ENCODE peak calls at places on chromosomes 5 and 9, in ten cellular contexts. U, P, C, K, E, V, N, B, Y and O are unnamed samples.

GRCh38 chr5:165620394-165620793 is 2115.0 kb downstream of the MAT2B start:
- DNase-seq in B (no peak), P (no peak), Y (peak; percentile 95), K (no peak), N (no peak), E (no peak), V (no peak), C (no peak), U (no peak), O (no peak)

GRCh38 chr5:73764586-73764985 is 138.6 kb downstream of the ARHGEF28 start:
- DNase-seq in K (no peak), V (no peak), U (no peak), P (peak; percentile 68), C (peak; percentile 78), N (peak; percentile 94), E (peak; percentile 70), B (no peak), Y (peak; percentile 73), O (peak; percentile 88)

GRCh38 chr9:7293091-7293490 is 506.5 kb downstream of the DMAC1 start:
- DNase-seq in P (no peak), E (no peak), U (no peak), Y (no peak), V (no peak), C (no peak), N (no peak), K (no peak), B (no peak), O (no peak)

GRCh38 chr9:21993893-21994525 is at the start of gene CDKN2A:
- DNase-seq in E (no peak), N (peak; percentile 59), C (no peak), Y (peak; percentile 62), P (peak; percentile 65), K (peak; percentile 52), U (no peak), B (peak; percentile 84), V (no peak), O (no peak)

GRCh38 chr5:130052752-130053151 is 148.5 kb downstream of the CHSY3 start:
- DNase-seq in C (no peak), V (no peak), B (no peak), P (peak; percentile 37), K (no peak), Y (no peak), U (no peak), N (no peak), E (no peak), O (peak; percentile 29)

GRCh38 chr9:129141066-129142041 is 30.1 kb downstream of the PTPA start:
- DNase-seq in Y (peak; percentile 96), C (no peak), B (no peak), E (peak; percentile 91), U (peak; percentile 91), P (peak; percentile 69), K (no peak), N (peak; percentile 96), V (peak; percentile 75), O (peak; percentile 87)

GRCh38 chr5:111278824-111279504 is 54.8 kb downstream of the CAMK4 start:
- DNase-seq in B (peak; percentile 34), Y (peak; percentile 32), C (peak; percentile 45), E (peak; percentile 51), P (peak; percentile 35), K (peak; percentile 78), U (peak; percentile 67), V (no peak), N (peak; percentile 66), O (peak; percentile 1)

GRCh38 chr5:118326496-118327045 is 661.8 kb downstream of the DTWD2 start:
- DNase-seq in P (no peak), C (no peak), U (no peak), N (peak; percentile 12), V (peak; percentile 43), E (peak; percentile 70), K (no peak), B (no peak), Y (peak; percentile 51), O (no peak)

GRCh38 chr5:137609122-137609521 is 110.0 kb upstream of the SPOCK1 start:
- DNase-seq in B (no peak), P (no peak), K (no peak), U (no peak), C (no peak), E (no peak), V (no peak), N (peak; percentile 31), Y (peak; percentile 51), O (peak; percentile 57)

GRCh38 chr5:99169309-99169708 is 240.5 kb upstream of the CHD1 start:
- DNase-seq in K (peak; percentile 14), U (no peak), B (no peak), N (peak; percentile 9), Y (peak; percentile 35), C (no peak), E (no peak), V (no peak), P (no peak), O (no peak)
- TF ChIP-seq CTCF in K (peak; percentile 5), U (no peak), B (no peak), N (no peak), Y (peak; percentile 38), C (no peak), E (peak; percentile 20), V (peak; percentile 53), P (peak; percentile 9), O (no peak)

GRCh38 chr9:35813434-35814105 is 1.3 kb downstream of the HINT2 start:
- DNase-seq in B (no peak), E (no peak), Y (peak; percentile 38), C (peak; percentile 73), N (peak; percentile 54), K (no peak), U (no peak), P (no peak), V (no peak), O (no peak)

GRCh38 chr9:35814841-35815543 is at the start of gene HINT2:
- DNase-seq in K (peak; percentile 98), N (peak; percentile 99), V (peak; percentile 96), C (peak; percentile 99), E (peak; percentile 98), U (peak; percentile 99), B (peak; percentile 97), Y (peak; percentile 99), P (peak; percentile 99), O (peak; percentile 99)

GRCh38 chr9:35811364-35812024 is 568 bp downstream of the SPAG8 start:
- DNase-seq in U (no peak), B (peak; percentile 84), P (no peak), E (no peak), C (no peak), Y (peak; percentile 7), K (no peak), N (peak; percentile 44), V (no peak), O (peak; percentile 43)

GRCh38 chr9:35814106-35814840 is 569 bp downstream of the HINT2 start:
- DNase-seq in N (peak; percentile 62), P (peak; percentile 46), E (no peak), C (peak; percentile 84), K (peak; percentile 84), B (peak; percentile 85), V (no peak), U (peak; percentile 85), Y (peak; percentile 41), O (peak; percentile 62)

GRCh38 chr9:35812025-35812602 is at the start of gene SPAG8:
- DNase-seq in C (peak; percentile 93), N (peak; percentile 98), E (peak; percentile 96), V (peak; percentile 76), B (peak; percentile 98), Y (peak; percentile 97), K (peak; percentile 94), U (peak; percentile 98), P (peak; percentile 90), O (peak; percentile 98)
- H3K4me3 ChIP-seq in C (peak within 1 kb of the TSS; percentile 68), N (peak within 1 kb of the TSS; percentile 59), E (peak within 1 kb of the TSS; percentile 59), V (peak within 1 kb of the TSS; percentile 67), B (peak within 1 kb of the TSS; percentile 43), Y (peak within 1 kb of the TSS; percentile 70), K (peak within 1 kb of the TSS; percentile 27), U (peak within 1 kb of the TSS; percentile 50), P (peak within 1 kb of the TSS; percentile 47), O (peak within 1 kb of the TSS; percentile 59)

GRCh38 chr5:71697967-71698366 is 21.1 kb upstream of the CARTPT start:
- DNase-seq in E (no peak), C (peak; percentile 7), Y (no peak), P (no peak), K (no peak), U (no peak), B (no peak), V (no peak), N (no peak), O (no peak)
- TF ChIP-seq CTCF in E (peak; percentile 72), C (peak; percentile 61), Y (peak; percentile 47), P (peak; percentile 69), K (peak; percentile 51), U (no peak), B (peak; percentile 18), V (peak; percentile 63), N (peak; percentile 58), O (peak; percentile 41)

GRCh38 chr9:94142353-94142752 is 58.1 kb downstream of the PTPDC1 start:
- DNase-seq in V (no peak), B (no peak), Y (no peak), K (no peak), U (no peak), N (no peak), P (no peak), C (no peak), E (no peak), O (no peak)

GRCh38 chr9:94139672-94140417 is 55.6 kb downstream of the PTPDC1 start:
- DNase-seq in B (no peak), V (peak; percentile 94), E (peak; percentile 96), P (peak; percentile 84), K (no peak), C (no peak), U (peak; percentile 96), Y (peak; percentile 97), N (peak; percentile 98), O (peak; percentile 97)

GRCh38 chr9:94144394-94144793 is 60.1 kb downstream of the PTPDC1 start:
- DNase-seq in E (no peak), V (peak; percentile 35), Y (peak; percentile 93), P (no peak), B (no peak), K (no peak), C (no peak), N (no peak), U (no peak), O (no peak)

GRCh38 chr9:94140418-94140780 is 56.1 kb downstream of the PTPDC1 start:
- DNase-seq in N (no peak), U (no peak), V (no peak), B (no peak), P (peak; percentile 27), K (no peak), Y (no peak), C (no peak), E (no peak), O (no peak)

DNA sequence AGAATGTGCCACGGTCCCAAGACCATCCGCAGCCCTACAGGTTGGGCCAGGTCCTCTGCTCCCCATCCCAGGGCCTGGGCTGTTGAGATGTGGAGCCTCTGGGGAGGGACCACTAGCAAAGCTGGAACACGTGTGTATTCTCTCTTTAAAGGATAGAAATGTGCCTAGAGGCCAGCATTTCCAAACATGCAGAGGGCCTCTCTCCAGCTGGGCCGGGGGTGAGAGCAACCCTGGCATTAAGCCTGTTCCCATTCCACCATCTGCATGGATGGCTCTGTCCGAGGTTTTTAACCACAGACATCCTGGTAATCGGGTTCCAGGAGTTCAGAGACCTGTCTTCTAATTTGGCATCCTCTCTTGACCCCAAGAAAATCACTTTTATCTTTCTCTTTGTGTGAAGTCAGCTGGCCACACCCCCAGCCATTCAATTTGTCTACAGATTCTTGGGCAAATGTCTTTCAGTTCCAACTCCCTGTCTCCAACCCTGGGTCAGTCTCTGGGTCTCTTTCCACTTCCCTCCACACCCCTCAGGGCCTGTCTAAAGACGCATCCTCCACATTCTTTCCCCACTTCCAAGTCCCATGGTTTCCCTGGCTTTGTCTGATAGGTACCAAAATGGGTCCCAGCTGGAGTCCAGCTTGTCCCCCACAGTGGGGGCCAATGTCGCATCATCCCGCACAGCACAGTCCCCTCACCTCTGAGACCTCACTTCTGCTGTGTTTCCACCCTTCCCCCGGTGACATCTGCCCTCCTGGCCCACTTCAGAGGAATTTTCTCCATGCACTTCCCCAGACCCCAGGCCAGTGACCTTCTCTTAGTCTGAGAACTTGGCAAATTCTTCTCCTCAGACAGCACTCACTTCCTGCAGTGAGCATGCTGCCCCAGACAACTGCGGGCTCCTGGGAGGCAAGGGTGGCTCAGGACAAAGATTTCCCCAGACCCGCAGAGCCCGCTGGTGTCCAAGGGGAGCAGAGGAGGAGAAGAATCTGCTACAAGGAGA is 56.8 kb downstream of the PTPDC1 start:
- DNase-seq in C (no peak), N (peak; percentile 34), K (no peak), Y (peak; percentile 63), P (no peak), U (no peak), E (no peak), V (no peak), B (no peak), O (peak; percentile 49)
- H3K4me3 ChIP-seq in C (no peak overlapping the region), N (no peak overlapping the region), K (no peak overlapping the region), Y (no peak overlapping the region), P (no peak overlapping the region), U (no peak overlapping the region), E (no peak overlapping the region), V (no peak overlapping the region), B (no peak overlapping the region), O (no peak overlapping the region)